ENCODE peak calls at places on chromosomes 3 and 15, in eight cellular contexts. W is transverse colon, J is A549, Y is uterus, X is stomach, K is GM12878, L is NB4, R is Peyer's patch. I is an unnamed sample.

GRCh38 chr3:148718982-148719862 is 21.5 kb downstream of the AGTR1 start:
- DNase-seq in W (no peak), J (no peak), Y (no peak), X (no peak), K (no peak), L (peak; percentile 15), R (no peak), I (no peak)

GRCh38 chr15:71282086-71282485 is 166.8 kb downstream of the THSD4 start:
- DNase-seq in W (no peak), J (no peak), Y (no peak), X (no peak), K (no peak), L (no peak), R (no peak), I (no peak)

GRCh38 chr3:23959147-23959900 is 14.2 kb downstream of the NR1D2 start:
- DNase-seq in W (no peak), J (peak; percentile 82), Y (no peak), X (no peak), K (no peak), L (no peak), R (no peak), I (no peak)

GRCh38 chr3:53109822-53110771 is 20.1 kb downstream of the RFT1 start:
- DNase-seq in W (peak; percentile 66), J (peak; percentile 41), Y (peak; percentile 64), X (peak; percentile 45), K (no peak), L (peak; percentile 78), R (peak; percentile 20), I (peak; percentile 64)

GRCh38 chr3:52004158-52004787 is 8.6 kb upstream of the RPL29 start:
- DNase-seq in W (no peak), J (no peak), Y (no peak), X (no peak), K (no peak), L (peak; percentile 85), R (no peak), I (peak; percentile 26)

GRCh38 chr3:8052599-8053185 is 448.9 kb upstream of the LMCD1 start:
- DNase-seq in W (no peak), J (no peak), Y (no peak), X (no peak), K (no peak), L (no peak), R (no peak), I (no peak)

GRCh38 chr15:33083232-33084006 is 111.1 kb downstream of the FMN1 start:
- DNase-seq in W (no peak), J (no peak), Y (no peak), X (no peak), K (no peak), L (no peak), R (no peak), I (no peak)

GRCh38 chr15:43881944-43882343 is 55.1 kb downstream of the WDR76 start:
- DNase-seq in W (no peak), J (no peak), Y (no peak), X (no peak), K (no peak), L (no peak), R (no peak), I (peak; percentile 18)

GRCh38 chr15:91456251-91456718 is 356.2 kb downstream of the SV2B start:
- DNase-seq in W (no peak), J (no peak), Y (no peak), X (no peak), K (no peak), L (no peak), R (no peak), I (no peak)

GRCh38 chr15:45660231-45660979 is 25.6 kb downstream of the SQOR start:
- DNase-seq in W (peak; percentile 48), J (no peak), Y (no peak), X (peak; percentile 45), K (no peak), L (no peak), R (no peak), I (no peak)

GRCh38 chr3:142596726-142597088 is 514 bp downstream of the PLS1 start:
- DNase-seq in W (no peak), J (peak; percentile 33), Y (no peak), X (no peak), K (no peak), L (no peak), R (no peak), I (no peak)

GRCh38 chr3:33858131-33858530 is 59.7 kb downstream of the PDCD6IP start:
- DNase-seq in W (no peak), J (no peak), Y (no peak), X (no peak), K (no peak), L (no peak), R (no peak), I (no peak)

DNA sequence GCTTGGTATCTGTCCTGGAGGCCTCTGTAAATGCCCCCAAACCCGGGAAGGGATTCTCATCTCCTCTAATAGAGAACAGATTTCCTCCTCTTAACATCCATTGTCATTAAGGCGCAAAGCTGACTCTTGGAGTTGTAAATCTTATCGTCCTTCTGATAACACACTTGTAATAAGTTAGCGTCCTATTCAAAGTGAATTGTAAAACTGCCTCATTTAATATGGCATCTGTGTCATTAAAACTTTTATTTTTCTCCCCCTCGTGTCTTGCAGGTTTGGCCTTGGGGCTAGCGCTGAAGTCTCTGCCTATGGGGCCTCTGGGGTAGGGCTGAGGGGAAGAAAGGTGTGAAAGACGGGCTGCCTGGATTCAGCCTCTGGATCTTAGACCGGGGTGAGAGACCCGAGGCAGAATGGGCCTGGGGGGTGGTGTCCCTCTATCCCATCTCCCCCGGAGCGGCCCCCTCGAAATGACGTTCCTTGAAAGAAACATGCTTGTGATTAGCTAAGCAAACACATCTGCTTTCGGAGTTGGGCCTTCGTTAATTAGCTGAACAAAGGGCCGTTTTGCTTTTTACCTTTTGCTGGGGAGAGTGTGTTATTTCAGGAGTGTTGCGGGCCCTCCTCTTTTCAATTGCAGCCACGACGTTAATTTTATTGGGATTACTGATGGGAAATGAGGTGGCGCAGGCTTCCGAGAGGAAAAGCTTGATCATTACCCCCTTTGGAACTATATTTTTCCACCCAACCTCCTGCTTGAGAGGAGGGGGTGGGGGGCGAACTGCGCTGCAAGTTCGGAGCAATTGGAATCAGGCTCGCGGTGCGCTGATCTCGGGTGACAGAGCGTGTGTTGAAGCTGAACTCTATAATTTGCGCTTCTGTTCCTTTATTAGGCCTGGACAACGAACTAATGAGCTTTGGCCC is 12.4 kb downstream of the NR2F2 start:
- DNase-seq in W (no peak), J (no peak), Y (peak; percentile 54), X (no peak), K (no peak), L (no peak), R (no peak), I (no peak)
- TF ChIP-seq POLR2A in W (no peak), J (no peak), Y (no peak), X (no peak), K (no peak), L (no peak), R (no peak), I (no peak)

DNA sequence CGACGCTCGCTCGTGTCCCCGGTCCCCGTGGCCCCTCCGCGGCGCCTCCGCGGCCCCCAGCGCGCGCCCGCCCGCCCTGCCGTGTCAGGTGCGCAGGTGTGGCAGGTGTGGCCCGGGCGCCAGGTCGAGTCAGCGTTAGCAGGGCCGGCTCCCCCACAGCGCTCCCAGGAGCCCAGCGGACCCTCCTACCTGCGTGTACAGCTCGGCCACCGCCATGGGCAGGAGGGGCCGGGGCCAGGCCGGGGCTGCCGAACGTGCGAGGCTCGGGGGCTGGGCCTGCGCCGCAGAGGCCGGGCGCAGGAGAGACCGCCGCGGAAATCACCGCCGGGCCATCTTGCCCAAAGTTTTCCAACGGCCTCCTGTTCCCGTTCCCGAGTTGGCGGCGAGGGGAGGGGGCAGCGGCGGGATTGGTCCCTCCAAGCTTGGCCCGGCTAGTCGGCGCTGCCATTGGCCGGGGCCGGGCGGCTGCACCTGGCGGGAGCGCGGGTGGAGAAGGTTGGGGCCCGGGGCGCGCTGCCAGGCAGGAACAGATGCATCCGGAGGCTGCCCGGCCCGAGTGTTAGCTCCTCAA is at the start of gene MYO5C:
- DNase-seq in W (peak; percentile 91), J (peak; percentile 86), Y (peak; percentile 74), X (peak; percentile 95), K (no peak), L (no peak), R (no peak), I (no peak)
- TF ChIP-seq POLR2A in W (peak; percentile 83), J (no peak), Y (peak; percentile 66), X (no peak), K (no peak), L (no peak), R (peak; percentile 43), I (no peak)

GRCh38 chr15:42394131-42394530 is 34.8 kb downstream of the CAPN3 start:
- DNase-seq in W (no peak), J (no peak), Y (no peak), X (peak; percentile 17), K (no peak), L (no peak), R (no peak), I (no peak)

GRCh38 chr15:42387603-42388002 is 28.3 kb downstream of the CAPN3 start:
- DNase-seq in W (no peak), J (no peak), Y (no peak), X (no peak), K (no peak), L (no peak), R (no peak), I (no peak)

DNA sequence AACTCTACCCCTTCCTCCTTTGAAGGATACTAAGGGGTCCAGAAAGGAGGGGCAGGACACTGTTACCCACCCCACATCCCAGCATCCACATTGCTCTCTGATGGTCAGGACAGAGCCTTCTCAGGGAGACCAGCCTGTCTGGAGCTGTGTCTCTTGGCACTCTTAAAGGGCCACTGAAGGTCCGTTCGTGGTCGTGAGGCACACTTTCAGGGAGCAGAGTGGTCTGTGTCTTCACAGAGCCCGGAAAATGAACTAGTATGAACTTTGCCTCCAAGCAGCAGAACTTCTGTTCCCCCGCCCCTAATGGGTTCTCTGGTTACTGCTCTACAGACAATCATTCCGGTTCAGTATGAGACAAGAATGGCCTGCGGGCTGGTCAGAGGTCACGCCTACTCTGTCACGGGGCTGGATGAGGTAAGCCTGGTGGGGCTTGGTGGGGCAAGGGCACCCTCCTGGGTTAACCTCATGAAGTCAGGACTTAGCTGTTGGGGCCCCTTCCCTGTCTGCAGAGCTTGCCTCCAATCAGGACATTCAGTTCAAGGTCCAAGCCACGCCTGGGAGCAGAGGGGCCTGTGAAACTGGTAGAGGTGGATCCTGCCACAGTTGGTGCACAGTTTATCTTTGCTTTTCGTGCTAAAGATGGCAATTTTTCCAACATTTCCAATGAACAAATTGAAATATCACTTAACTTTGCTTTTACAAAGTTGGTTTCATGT is 33.2 kb downstream of the CAPN3 start:
- DNase-seq in W (peak; percentile 84), J (no peak), Y (no peak), X (peak; percentile 9), K (no peak), L (no peak), R (no peak), I (no peak)
- TF ChIP-seq POLR2A in W (peak; percentile 60), J (no peak), Y (no peak), X (no peak), K (no peak), L (no peak), R (no peak), I (no peak)

DNA sequence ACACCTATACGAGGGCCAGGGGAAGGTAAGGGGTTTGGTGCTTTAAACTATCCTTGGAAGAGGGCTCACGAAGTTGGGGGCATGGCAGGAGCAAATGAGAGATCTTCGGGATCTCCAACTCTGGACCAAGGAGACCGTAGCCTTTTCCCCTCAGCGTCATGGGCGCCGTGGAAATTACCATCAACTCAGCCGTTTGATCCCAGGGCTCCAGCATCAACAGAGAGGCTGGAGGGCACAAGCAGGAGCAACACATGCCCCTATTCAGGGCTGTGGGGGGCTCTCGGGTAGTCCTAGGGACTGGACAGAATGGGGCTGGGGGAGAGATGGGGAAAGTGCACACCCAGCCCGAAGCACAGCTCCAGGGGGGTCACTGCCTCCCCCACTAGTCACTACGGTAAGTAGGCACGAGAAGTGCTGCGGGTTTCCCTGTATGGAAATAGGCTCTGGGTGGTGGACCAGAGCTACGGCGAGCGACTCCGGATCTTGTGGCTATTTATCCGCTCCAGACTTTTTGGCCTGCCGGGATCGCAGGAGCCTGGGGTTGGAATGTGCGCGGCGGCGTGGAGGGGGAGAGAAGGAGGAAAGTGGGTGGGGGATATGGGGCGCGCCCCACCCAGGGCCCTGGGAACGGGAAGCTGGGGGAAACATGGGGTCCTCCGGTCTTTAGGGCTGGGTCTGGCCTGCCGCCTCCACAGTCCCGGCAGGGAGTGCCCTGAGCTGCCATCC is 539 bp upstream of the LAMB2 start:
- DNase-seq in W (peak; percentile 88), J (peak; percentile 91), Y (peak; percentile 88), X (peak; percentile 87), K (no peak), L (peak; percentile 42), R (peak; percentile 25), I (peak; percentile 46)
- TF ChIP-seq POLR2A in W (no peak), J (peak; percentile 36), Y (peak; percentile 45), X (no peak), K (no peak), L (no peak), R (no peak), I (no peak)